ENCODE peak calls at places on chromosomes 6 and 20, in seven cellular contexts. G, L, O, E, R, K and C are unnamed samples.

GRCh38 chr20:20362774-20363435 is 5.0 kb upstream of the INSM1 start:
- DNase-seq in E (no peak), K (no peak), O (no peak), R (no peak), G (no peak), L (no peak), C (no peak)

GRCh38 chr6:53309059-53309896 is 39.5 kb downstream of the ELOVL5 start:
- DNase-seq in L (peak; percentile 93), G (peak; percentile 91), K (peak; percentile 69), E (no peak), O (no peak), R (peak; percentile 65), C (peak; percentile 90)

GRCh38 chr6:67683960-67684359 is 951.1 kb upstream of the ADGRB3 start:
- DNase-seq in O (no peak), K (peak; percentile 78), E (no peak), G (peak; percentile 1), L (peak; percentile 65), R (peak; percentile 49), C (peak; percentile 31)

GRCh38 chr6:147752686-147753418 is 244.4 kb downstream of the SAMD5 start:
- DNase-seq in K (peak; percentile 8), E (no peak), R (peak; percentile 9), L (no peak), G (no peak), O (no peak), C (no peak)

GRCh38 chr6:56714982-56715456 is 72.3 kb upstream of the DST start:
- DNase-seq in E (no peak), L (peak; percentile 71), G (peak; percentile 75), O (no peak), R (peak; percentile 92), K (peak; percentile 93), C (peak; percentile 62)

GRCh38 chr20:59669451-59669850 is 65.1 kb downstream of the PHACTR3 start:
- DNase-seq in G (no peak), O (no peak), E (no peak), R (no peak), K (no peak), L (no peak), C (no peak)

GRCh38 chr6:17418281-17419188 is 25.1 kb downstream of the CAP2 start:
- DNase-seq in O (no peak), E (peak; percentile 20), K (peak; percentile 79), G (peak; percentile 86), R (peak; percentile 53), L (peak; percentile 71), C (peak; percentile 53)

GRCh38 chr6:91387290-91388062 is 800.6 kb upstream of the MAP3K7 start:
- DNase-seq in R (no peak), E (no peak), G (no peak), K (no peak), L (no peak), O (no peak), C (no peak)

GRCh38 chr6:43078651-43079050 is 2.5 kb downstream of the PTK7 start:
- DNase-seq in O (no peak), E (peak; percentile 81), L (no peak), K (peak; percentile 86), R (peak; percentile 85), G (peak; percentile 90), C (peak; percentile 35)

GRCh38 chr6:118509009-118509617 is 39.0 kb upstream of the PLN start:
- DNase-seq in R (peak; percentile 55), O (no peak), G (peak; percentile 33), K (peak; percentile 35), E (no peak), L (peak; percentile 63), C (peak; percentile 65)

GRCh38 chr6:2942916-2943563 is 28.3 kb downstream of the SERPINB6 start:
- DNase-seq in R (no peak), G (no peak), L (no peak), O (no peak), E (no peak), K (no peak), C (no peak)

GRCh38 chr20:8901237-8902025 is 167.5 kb upstream of the PLCB4 start:
- DNase-seq in G (peak; percentile 70), L (no peak), E (no peak), O (peak; percentile 42), R (no peak), K (peak; percentile 14), C (peak; percentile 2)

GRCh38 chr6:88499436-88499835 is 333.3 kb upstream of the CNR1 start:
- DNase-seq in K (peak; percentile 11), G (no peak), R (no peak), E (no peak), O (no peak), L (no peak), C (no peak)

GRCh38 chr20:48709744-48710143 is 118.1 kb downstream of the PREX1 start:
- DNase-seq in E (no peak), L (peak; percentile 42), R (no peak), K (no peak), G (no peak), O (no peak), C (peak; percentile 50)

GRCh38 chr6:84449220-84449619 is 221.8 kb upstream of the CEP162 start:
- DNase-seq in E (no peak), L (peak; percentile 55), K (peak; percentile 39), G (no peak), R (no peak), O (no peak), C (no peak)

DNA sequence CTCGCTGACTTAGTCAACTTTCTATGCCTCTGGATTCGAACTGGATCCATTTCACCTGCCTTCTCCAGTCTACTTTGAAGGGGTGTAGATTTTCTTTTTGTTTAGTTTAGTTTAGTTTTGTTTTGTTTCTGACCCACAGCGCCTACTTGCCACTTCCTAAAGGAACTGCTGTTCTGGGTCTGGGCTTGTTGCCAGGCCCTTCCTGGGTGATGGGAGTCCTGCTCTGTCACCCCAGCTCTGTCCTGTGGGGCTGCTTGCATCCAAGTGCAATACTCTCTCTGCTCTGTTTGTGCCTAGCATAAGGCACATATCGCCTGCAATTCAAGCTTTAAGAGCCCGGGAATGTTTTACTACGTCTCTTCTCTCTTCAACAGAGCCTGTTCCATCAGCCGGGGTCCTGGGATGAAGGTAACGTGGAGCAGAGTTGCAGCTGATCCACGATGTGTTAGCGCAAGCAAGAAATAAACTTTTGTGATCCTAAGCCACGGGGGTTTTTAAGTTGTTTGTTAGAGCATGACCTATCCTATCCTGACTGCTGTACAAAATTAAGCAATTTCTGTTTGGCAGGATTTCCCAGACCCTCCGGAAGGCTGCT is 30.8 kb upstream of the TAGAP start:
- DNase-seq in G (no peak), O (peak; percentile 31), K (no peak), R (no peak), L (no peak), E (no peak), C (peak; percentile 31)
- H3K4me3 ChIP-seq in G (no peak overlapping the region), O (no peak overlapping the region), K (no peak overlapping the region), R (no peak overlapping the region), L (no peak overlapping the region), E (no peak overlapping the region), C (no peak overlapping the region)

GRCh38 chr6:122681715-122682114 is 71.5 kb downstream of the PKIB start:
- DNase-seq in L (no peak), R (no peak), O (no peak), G (no peak), K (no peak), E (no peak), C (no peak)
- TF ChIP-seq CTCF in L (no peak), R (no peak), O (no peak), G (no peak), K (no peak), E (no peak), C (no peak)

DNA sequence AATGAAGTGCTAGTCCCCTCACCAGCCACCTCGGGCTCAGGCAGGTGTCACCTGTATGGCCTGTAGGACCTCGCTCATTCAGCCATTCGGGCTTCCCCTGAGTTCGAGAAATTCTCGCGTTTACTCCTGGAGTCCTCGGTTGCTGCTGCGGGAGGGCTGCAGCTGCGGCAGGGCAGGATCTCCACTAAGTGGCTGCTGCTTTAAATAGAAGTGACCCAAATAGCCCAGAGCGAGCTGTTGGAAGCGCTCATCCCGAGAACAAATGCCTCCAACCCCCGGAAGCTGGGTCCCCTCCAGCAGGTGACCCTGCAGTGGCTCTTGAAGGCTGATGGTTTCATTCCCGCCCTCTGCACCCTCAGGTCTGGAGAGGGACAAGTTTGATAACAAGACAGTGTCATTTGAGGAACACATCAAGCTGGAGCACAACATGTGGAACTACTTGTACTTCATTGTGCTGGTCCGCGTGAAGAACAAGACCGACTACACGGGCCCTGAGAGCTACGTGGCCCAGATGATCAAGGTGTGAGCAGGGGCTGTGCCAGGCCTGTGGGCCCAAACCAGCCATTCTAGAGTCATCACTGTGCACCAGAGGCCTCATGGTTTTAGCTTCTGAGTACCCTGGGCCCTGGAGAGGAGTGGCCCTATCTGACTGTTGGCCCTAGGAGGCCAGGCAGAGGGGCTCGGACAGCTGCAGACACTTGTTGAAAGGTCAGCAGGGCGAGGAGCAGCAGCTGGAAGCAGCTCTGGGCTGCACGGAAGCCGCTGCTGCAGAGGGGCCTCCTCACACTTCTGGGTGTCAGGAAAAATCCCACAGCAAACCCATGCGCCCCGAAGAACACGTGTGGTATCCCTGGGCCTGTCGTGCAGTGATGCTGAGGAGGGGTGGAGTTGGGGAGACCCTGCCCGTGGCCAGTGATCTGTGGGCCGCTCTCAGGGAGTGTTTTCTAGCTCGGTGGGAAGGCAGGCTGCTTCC is 18.0 kb downstream of the UQCC2 start:
- DNase-seq in L (no peak), G (no peak), K (no peak), R (no peak), O (peak; percentile 39), E (no peak), C (no peak)
- H3K4me3 ChIP-seq in L (no peak overlapping the region), G (no peak overlapping the region), K (no peak overlapping the region), R (no peak overlapping the region), O (no peak overlapping the region), E (no peak overlapping the region), C (no peak overlapping the region)

GRCh38 chr6:152954443-152954842 is 28.4 kb downstream of the FBXO5 start:
- DNase-seq in R (no peak), L (no peak), E (no peak), G (no peak), K (no peak), O (no peak), C (no peak)
- TF ChIP-seq CTCF in R (no peak), L (no peak), E (no peak), G (peak; percentile 11), K (no peak), O (no peak), C (no peak)

DNA sequence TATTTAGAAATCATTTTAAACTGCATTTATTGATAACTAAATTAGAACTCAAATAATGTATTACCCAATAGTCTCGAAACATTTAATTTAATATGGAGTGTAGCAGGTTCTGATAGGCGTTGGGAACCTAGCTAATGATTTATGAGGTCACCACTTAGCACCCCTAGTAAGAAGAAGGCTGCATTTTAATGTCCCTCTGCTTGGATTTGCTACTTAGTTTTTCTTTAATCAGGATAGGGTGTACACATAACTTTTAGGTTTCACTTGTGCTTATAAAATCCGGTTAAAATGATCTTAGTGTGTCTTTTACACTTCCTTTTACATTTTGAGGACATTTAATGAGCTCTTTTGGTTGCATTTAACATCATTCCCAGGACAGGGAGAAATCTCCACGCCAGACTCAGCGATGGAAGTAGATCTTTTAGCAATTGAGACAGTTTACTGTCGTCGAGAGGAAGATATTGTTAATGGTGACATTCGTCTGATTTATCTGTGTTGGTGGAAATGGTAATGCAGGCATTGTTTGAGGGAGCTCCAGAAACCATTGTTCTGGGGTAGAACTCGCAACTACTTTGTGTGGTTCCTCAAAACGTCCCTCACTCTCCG is 5.6 kb downstream of the TFAP2A start:
- DNase-seq in E (no peak), R (no peak), K (no peak), O (no peak), G (no peak), L (no peak), C (no peak)
- H3K4me3 ChIP-seq in E (peak overlapping the region; percentile 66), R (no peak overlapping the region), K (no peak overlapping the region), O (no peak overlapping the region), G (peak overlapping the region; percentile 68), L (peak overlapping the region; percentile 72), C (peak overlapping the region; percentile 15)